ENCODE peak calls at places on chromosomes 13 and 19, in four cellular contexts. Z is body of pancreas, V is tibial nerve, U is breast epithelium. F is an unnamed sample.

GRCh38 chr19:48244289-48244688 is 11.4 kb downstream of the CARD8 start:
- DNase-seq in Z (no peak), V (no peak), U (no peak), F (no peak)

GRCh38 chr19:33389574-33390119 is 16.1 kb downstream of the CEBPG start:
- DNase-seq in Z (no peak), V (peak), U (peak), F (no peak)

GRCh38 chr13:50037788-50038187 is 22.5 kb downstream of the KCNRG start:
- DNase-seq in Z (no peak), V (no peak), U (no peak), F (no peak)

GRCh38 chr19:19327672-19328071 is 7.0 kb downstream of the MAU2 start:
- DNase-seq in Z (no peak), V (no peak), U (no peak), F (no peak)

GRCh38 chr13:47249296-47249695 is 352.4 kb upstream of the HTR2A start:
- DNase-seq in Z (no peak), V (no peak), U (no peak), F (no peak)

GRCh38 chr19:31351212-31352193 is 2.3 kb upstream of the TSHZ3 start:
- DNase-seq in Z (peak), V (no peak), U (no peak), F (peak)

GRCh38 chr19:14434543-14435319 is 1.6 kb downstream of the PKN1 start:
- DNase-seq in Z (peak), V (no peak), U (no peak), F (no peak)

GRCh38 chr19:56245062-56245740 is 27.3 kb upstream of the EDDM13 start:
- DNase-seq in Z (no peak), V (no peak), U (no peak), F (no peak)

GRCh38 chr19:16066611-16067104 is 9.6 kb upstream of the TPM4 start:
- DNase-seq in Z (no peak), V (no peak), U (no peak), F (peak)

GRCh38 chr19:18590273-18591272 is 2.0 kb downstream of the REX1BD start:
- DNase-seq in Z (no peak), V (peak), U (no peak), F (no peak)

GRCh38 chr19:42140125-42140754 is 8.0 kb upstream of the POU2F2 start:
- DNase-seq in Z (peak), V (no peak), U (no peak), F (no peak)

GRCh38 chr19:11195169-11195568 is 2.2 kb downstream of the KANK2 start:
- DNase-seq in Z (no peak), V (no peak), U (no peak), F (no peak)

GRCh38 chr19:623974-624373 is 9.4 kb downstream of the POLRMT start:
- DNase-seq in Z (no peak), V (peak), U (no peak), F (no peak)

GRCh38 chr13:27549406-27549981 is 70.8 kb downstream of the LNX2 start:
- DNase-seq in Z (peak), V (no peak), U (no peak), F (no peak)

GRCh38 chr19:10432736-10433130 is 12.4 kb downstream of the PDE4A start:
- DNase-seq in Z (peak), V (no peak), U (no peak), F (no peak)

GRCh38 chr19:14147797-14148605 is 11.6 kb upstream of the ASF1B start:
- DNase-seq in Z (peak), V (peak), U (peak), F (peak)

GRCh38 chr19:10724573-10725071 is 6.7 kb downstream of the DNM2 start:
- DNase-seq in Z (no peak), V (no peak), U (no peak), F (no peak)

GRCh38 chr13:51620165-51620983 is 36.1 kb downstream of the WDFY2 start:
- DNase-seq in Z (no peak), V (no peak), U (no peak), F (no peak)

GRCh38 chr13:64758520-64758919 is 2471.6 kb downstream of the PCDH9 start:
- DNase-seq in Z (no peak), V (no peak), U (no peak), F (no peak)

GRCh38 chr13:98405107-98405571 is 171.8 kb downstream of the STK24 start:
- DNase-seq in Z (peak), V (no peak), U (no peak), F (no peak)

GRCh38 chr13:85261757-85262346 is 537.4 kb downstream of the SLITRK6 start:
- DNase-seq in Z (no peak), V (no peak), U (no peak), F (no peak)

DNA sequence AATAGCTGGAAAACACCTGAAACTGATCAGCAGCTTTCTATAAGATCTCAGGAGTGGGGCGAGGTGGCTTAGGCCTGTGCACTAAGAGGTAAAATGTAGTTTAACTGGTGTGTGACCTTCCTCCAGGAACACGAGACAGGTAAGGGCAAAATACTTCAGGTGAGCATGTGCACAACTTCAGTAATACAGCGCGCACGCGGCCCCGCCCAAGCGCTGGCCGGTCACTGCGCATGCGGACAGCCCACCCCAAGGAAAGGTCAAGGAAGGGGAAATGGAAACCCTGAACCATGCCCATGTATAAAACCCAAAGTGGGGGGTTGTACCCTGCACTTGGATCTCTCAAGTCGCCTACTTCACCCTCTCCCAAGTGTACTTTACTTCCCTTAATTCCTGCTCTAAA is 49.4 kb upstream of the ARHGEF7 start:
- DNase-seq in Z (no peak), V (no peak), U (no peak), F (no peak)
- TF ChIP-seq CTCF in Z (no peak), V (no peak), U (no peak), F (no peak)

DNA sequence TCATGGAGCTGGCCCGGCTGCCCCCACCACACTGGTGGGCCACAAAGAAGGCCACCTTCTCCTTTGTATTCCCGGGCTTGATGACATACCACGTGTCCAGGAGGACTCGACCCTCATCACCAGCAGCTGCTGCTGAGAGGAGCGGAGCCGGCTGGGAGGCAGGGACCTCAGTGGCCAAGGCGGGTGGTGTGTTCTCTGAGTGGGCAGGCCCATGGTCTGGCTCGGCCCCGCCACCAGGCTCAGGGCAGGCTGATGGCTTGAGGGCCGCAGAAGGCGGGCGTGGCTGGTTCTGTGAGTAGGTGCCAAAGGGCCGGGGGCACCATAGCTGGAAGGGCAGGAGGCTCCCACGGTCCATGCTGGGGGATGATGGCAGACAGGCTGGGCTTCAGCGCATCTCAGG is 17.6 kb downstream of the FBXO46 start:
- DNase-seq in Z (no peak), V (no peak), U (no peak), F (no peak)
- TF ChIP-seq POLR2A in Z (no peak), V (no peak), U (no peak), F (no peak)

GRCh38 chr19:13026478-13026999 is 31.3 kb downstream of the NFIX start:
- DNase-seq in Z (peak), V (no peak), U (no peak), F (no peak)
- H3K4me3 ChIP-seq in Z (no peak), V (no peak), U (peak), F (peak)

GRCh38 chr19:50706387-50706786 is 13.2 kb downstream of the SHANK1 start:
- DNase-seq in Z (no peak), V (no peak), U (no peak), F (no peak)

GRCh38 chr19:50702870-50703829 is 16.5 kb downstream of the SHANK1 start:
- DNase-seq in Z (no peak), V (no peak), U (no peak), F (no peak)

GRCh38 chr19:50708179-50708879 is 11.3 kb downstream of the SHANK1 start:
- DNase-seq in Z (no peak), V (no peak), U (no peak), F (no peak)

GRCh38 chr19:50703915-50704548 is 15.6 kb downstream of the SHANK1 start:
- DNase-seq in Z (no peak), V (no peak), U (no peak), F (no peak)

GRCh38 chr19:50705422-50706019 is 14.1 kb downstream of the SHANK1 start:
- DNase-seq in Z (no peak), V (no peak), U (no peak), F (no peak)
- TF ChIP-seq CTCF in Z (peak), V (no peak), U (no peak), F (peak)

GRCh38 chr19:35756373-35757230 is at the start of gene HSPB6:
- DNase-seq in Z (no peak), V (peak), U (no peak), F (no peak)
- TF ChIP-seq POLR2A in Z (peak), V (no peak), U (peak), F (no peak)

DNA sequence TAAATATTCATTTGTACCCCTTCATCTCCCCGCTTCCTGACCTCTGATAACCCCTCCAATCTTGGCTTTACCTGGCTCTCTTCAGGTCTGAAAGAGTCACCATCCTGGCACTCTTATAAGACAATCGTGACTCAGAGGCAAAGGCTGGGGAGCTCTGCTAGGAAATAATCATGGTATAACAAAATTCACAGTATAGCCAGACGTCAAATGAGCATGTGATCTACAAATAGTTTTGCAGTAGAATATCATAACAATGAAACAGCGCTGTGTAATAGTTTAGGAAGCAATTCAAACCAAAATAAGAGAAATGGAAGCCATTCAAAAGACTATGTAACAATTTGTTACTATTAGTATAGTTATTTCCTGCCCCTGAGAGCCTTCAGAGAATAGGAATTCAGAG is 34.2 kb downstream of the RXFP2 start:
- DNase-seq in Z (no peak), V (no peak), U (no peak), F (no peak)
- H3K4me3 ChIP-seq in Z (no peak), V (no peak), U (no peak), F (no peak)

DNA sequence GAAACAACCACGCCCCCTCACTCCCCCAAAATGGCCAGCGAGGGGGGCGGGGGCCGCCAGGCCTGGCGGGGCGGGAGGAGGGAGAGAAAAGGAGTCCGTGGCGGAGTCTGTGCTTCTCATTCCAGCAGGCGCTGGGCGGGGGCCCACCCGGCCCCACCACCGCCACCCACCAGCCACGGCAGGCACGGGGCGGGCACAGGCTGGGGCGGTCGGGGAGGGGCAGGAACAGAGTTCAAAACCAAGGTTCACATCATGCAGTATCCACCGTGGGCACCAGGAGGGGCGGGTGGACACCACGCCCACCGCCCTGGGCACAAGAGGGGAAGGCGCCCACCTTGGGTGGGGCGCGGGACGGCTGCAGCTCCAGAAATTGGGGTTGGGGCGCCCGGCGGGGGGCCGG is 12.8 kb downstream of the DPF1 start:
- DNase-seq in Z (no peak), V (no peak), U (no peak), F (no peak)
- TF ChIP-seq CTCF in Z (no peak), V (no peak), U (no peak), F (no peak)

DNA sequence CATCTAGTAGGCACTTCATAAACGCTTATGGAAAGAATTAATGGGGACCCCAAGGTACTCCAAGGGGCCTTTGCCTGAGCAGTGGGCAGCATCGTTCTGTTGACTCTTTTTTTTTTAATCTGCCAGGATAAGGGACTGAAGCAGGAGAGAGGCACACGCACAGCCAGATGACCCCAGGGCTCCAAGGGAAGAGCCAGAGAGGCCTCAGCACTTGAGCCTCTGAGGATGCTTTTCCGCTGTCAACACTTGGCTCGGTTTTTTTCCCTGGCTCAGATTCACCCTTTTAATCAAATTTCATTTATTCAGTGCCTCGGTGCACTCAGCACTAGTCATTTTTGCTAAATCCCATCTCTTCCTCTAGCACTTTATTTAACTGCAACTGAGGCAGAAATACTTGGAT is 226.3 kb downstream of the FGF9 start:
- DNase-seq in Z (no peak), V (no peak), U (no peak), F (no peak)
- TF ChIP-seq POLR2A in Z (no peak), V (no peak), U (no peak), F (no peak)

GRCh38 chr13:100673376-100673830 is 1.2 kb downstream of the TMTC4 start:
- DNase-seq in Z (peak), V (no peak), U (no peak), F (no peak)
- H3K4me3 ChIP-seq in Z (peak), V (peak), U (peak), F (peak)